ENCODE peak calls at places on chromosome X, in six cellular contexts. Y, C, L, A, O and I are unnamed samples.
A peak's percentile ranks its signal among the peaks of the same experiment; 100 is the strongest.

GRCh38 chrX:16739574-16739973 is 20.2 kb downstream of the SYAP1 start:
- DNase-seq in Y (no peak), C (peak; percentile 55), L (no peak), A (no peak), O (peak; percentile 69), I (no peak)

GRCh38 chrX:21778236-21778635 is 20.3 kb upstream of the SMPX start:
- DNase-seq in Y (no peak), C (no peak), L (no peak), A (no peak), O (no peak), I (no peak)

GRCh38 chrX:37491686-37492085 is 79.8 kb upstream of the LANCL3 start:
- DNase-seq in Y (no peak), C (no peak), L (no peak), A (no peak), O (no peak), I (no peak)

GRCh38 chrX:11704725-11705495 is 39.2 kb upstream of the ARHGAP6 start:
- DNase-seq in Y (no peak), C (no peak), L (no peak), A (no peak), O (no peak), I (no peak)

GRCh38 chrX:135275973-135276372 is 24.1 kb downstream of the ETDA start:
- DNase-seq in Y (no peak), C (peak; percentile 43), L (no peak), A (no peak), O (no peak), I (no peak)

GRCh38 chrX:11193035-11193469 is 81.9 kb downstream of the HCCS start:
- DNase-seq in Y (no peak), C (peak; percentile 2), L (no peak), A (no peak), O (no peak), I (peak; percentile 65)

GRCh38 chrX:107710617-107711391 is 64.8 kb downstream of the TSC22D3 start:
- DNase-seq in Y (peak; percentile 76), C (peak; percentile 94), L (peak; percentile 69), A (peak; percentile 87), O (peak; percentile 43), I (peak; percentile 87)

GRCh38 chrX:37644381-37645305 is 40.9 kb upstream of the XK start:
- DNase-seq in Y (no peak), C (no peak), L (no peak), A (no peak), O (no peak), I (no peak)

GRCh38 chrX:110136136-110136535 is 133.2 kb downstream of the TMEM164 start:
- DNase-seq in Y (no peak), C (no peak), L (no peak), A (no peak), O (no peak), I (no peak)

GRCh38 chrX:80648023-80648422 is 161.7 kb downstream of the BRWD3 start:
- DNase-seq in Y (peak; percentile 3), C (peak; percentile 6), L (peak; percentile 5), A (no peak), O (no peak), I (peak; percentile 1)

GRCh38 chrX:153741446-153741845 is 16.8 kb downstream of the ABCD1 start:
- DNase-seq in Y (no peak), C (no peak), L (no peak), A (no peak), O (no peak), I (no peak)

GRCh38 chrX:129754266-129755024 is 15.7 kb downstream of the XPNPEP2 start:
- DNase-seq in Y (no peak), C (peak; percentile 35), L (peak; percentile 49), A (no peak), O (no peak), I (peak; percentile 4)

GRCh38 chrX:23811135-23811781 is 28.3 kb downstream of the SAT1 start:
- DNase-seq in Y (no peak), C (peak; percentile 81), L (no peak), A (no peak), O (no peak), I (peak; percentile 77)

GRCh38 chrX:139290310-139290709 is 240.2 kb upstream of the F9 start:
- DNase-seq in Y (no peak), C (peak; percentile 6), L (no peak), A (peak; percentile 7), O (no peak), I (no peak)

GRCh38 chrX:3485727-3486126 is 139.3 kb upstream of the MXRA5 start:
- DNase-seq in Y (no peak), C (no peak), L (no peak), A (no peak), O (no peak), I (no peak)

GRCh38 chrX:10630320-10630719 is 9.9 kb upstream of the MID1 start:
- DNase-seq in Y (no peak), C (no peak), L (no peak), A (no peak), O (no peak), I (no peak)

GRCh38 chrX:17052776-17053175 is 106.3 kb downstream of the REPS2 start:
- DNase-seq in Y (no peak), C (no peak), L (no peak), A (no peak), O (no peak), I (no peak)

GRCh38 chrX:78375894-78376293 is 48.5 kb upstream of the CYSLTR1 start:
- DNase-seq in Y (no peak), C (peak; percentile 83), L (no peak), A (no peak), O (no peak), I (no peak)

GRCh38 chrX:143994206-143994605 is 110.3 kb downstream of the UBE2NL start:
- DNase-seq in Y (no peak), C (no peak), L (no peak), A (no peak), O (no peak), I (no peak)

GRCh38 chrX:111270339-111270738 is at the start of gene CAPN6:
- DNase-seq in Y (no peak), C (no peak), L (no peak), A (no peak), O (no peak), I (no peak)
- TF ChIP-seq MYC in Y (no peak), C (no peak), L (no peak), A (no peak), O (no peak), I (no peak)

GRCh38 chrX:73850124-73851013 is 287.4 kb downstream of the CHIC1 start:
- DNase-seq in Y (peak; percentile 3), C (peak; percentile 28), L (peak; percentile 9), A (peak; percentile 62), O (peak; percentile 1), I (peak; percentile 11)

GRCh38 chrX:73852022-73852421 is 289.0 kb downstream of the CHIC1 start:
- DNase-seq in Y (no peak), C (no peak), L (no peak), A (no peak), O (no peak), I (no peak)

GRCh38 chrX:73849054-73849453 is 286.1 kb downstream of the CHIC1 start:
- DNase-seq in Y (no peak), C (no peak), L (no peak), A (no peak), O (no peak), I (no peak)

GRCh38 chrX:73847991-73848390 is 285.0 kb downstream of the CHIC1 start:
- DNase-seq in Y (no peak), C (peak; percentile 17), L (no peak), A (no peak), O (no peak), I (no peak)

DNA sequence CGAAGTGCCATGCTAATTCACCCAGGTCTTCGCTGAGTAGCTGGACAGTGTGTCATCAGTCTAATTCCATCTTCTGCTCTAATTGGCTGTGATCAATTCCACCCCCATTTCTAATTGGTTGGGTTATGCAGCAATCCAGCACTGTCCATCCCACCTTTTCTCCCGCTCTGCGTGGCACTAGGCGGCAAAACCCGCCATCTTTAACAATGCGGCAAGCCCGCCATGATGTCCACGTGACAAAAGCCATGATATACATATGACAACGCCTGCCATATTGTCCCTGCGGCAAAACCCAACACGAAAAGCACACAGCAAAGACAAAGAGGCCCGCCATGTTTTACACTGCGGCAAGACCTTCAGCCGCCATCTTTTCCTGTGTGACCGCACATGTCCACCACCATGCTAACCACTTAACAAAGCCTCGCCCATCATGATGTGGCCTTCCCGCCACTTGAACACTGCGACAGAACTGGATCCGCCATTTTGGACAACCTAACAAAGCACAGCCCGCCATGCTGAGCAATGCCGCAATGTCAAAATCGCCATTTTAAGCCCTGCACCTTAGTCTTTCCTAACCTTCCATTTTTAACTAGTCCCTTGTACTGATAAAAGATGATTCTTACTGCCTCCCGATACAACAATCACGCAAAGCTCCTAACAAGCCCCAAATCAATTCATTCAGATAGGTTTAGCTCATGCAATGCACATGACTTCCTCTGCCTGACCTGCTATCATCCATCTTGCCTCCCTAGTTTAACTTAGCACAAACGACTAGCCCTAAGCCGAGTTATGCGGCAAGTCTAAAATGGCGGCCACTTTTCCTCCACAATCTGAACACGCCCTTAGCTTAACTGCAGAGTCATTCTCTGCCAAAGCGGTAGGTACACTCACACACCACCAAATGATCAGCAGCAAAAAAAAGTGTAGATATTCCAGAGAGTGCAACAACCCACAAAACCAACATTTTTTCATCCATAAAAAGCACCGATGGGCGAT is 288.3 kb downstream of the CHIC1 start:
- DNase-seq in Y (no peak), C (no peak), L (peak; percentile 70), A (peak; percentile 90), O (no peak), I (no peak)
- TF ChIP-seq POLR2A in Y (no peak), C (no peak), L (peak; percentile 51), A (peak; percentile 66), O (no peak), I (no peak)

GRCh38 chrX:2385224-2385623 is 115.6 kb downstream of the DHRSX start:
- DNase-seq in Y (peak; percentile 29), C (no peak), L (no peak), A (no peak), O (no peak), I (no peak)
- TF ChIP-seq CTCF in Y (no peak), C (no peak), L (no peak), A (no peak), O (no peak), I (no peak)

GRCh38 chrX:48826876-48827653 is 752 bp downstream of the ERAS start:
- DNase-seq in Y (no peak), C (no peak), L (no peak), A (no peak), O (no peak), I (no peak)
- TF ChIP-seq MYC in Y (no peak), C (no peak), L (no peak), A (no peak), O (no peak), I (no peak)